ENCODE peak calls at places on chromosome 6, in six cellular contexts. S, G, H, A, T and D are unnamed samples.

GRCh38 chr6:45467853-45468252 is 90.1 kb upstream of the SUPT3H start:
- DNase-seq in T (no peak), A (no peak), G (no peak), S (no peak), H (no peak), D (no peak)

GRCh38 chr6:22146581-22147468 is 150.0 kb downstream of the PRL start:
- DNase-seq in H (no peak), A (no peak), G (peak), T (peak), S (no peak), D (peak)

GRCh38 chr6:106283476-106283875 is 42.1 kb downstream of the ATG5 start:
- DNase-seq in A (no peak), H (no peak), S (no peak), T (no peak), G (no peak), D (no peak)

GRCh38 chr6:20991910-20992309 is 457.7 kb downstream of the CDKAL1 start:
- DNase-seq in H (no peak), S (no peak), A (no peak), G (peak), T (no peak), D (no peak)

GRCh38 chr6:111129003-111129402 is 41.7 kb downstream of the SLC16A10 start:
- DNase-seq in H (no peak), A (no peak), G (peak), T (no peak), S (no peak), D (no peak)

GRCh38 chr6:169249057-169249456 is 4.6 kb downstream of the THBS2 start:
- DNase-seq in S (no peak), A (no peak), T (no peak), H (peak), G (no peak), D (no peak)

GRCh38 chr6:52904562-52905279 is 4.8 kb downstream of the GSTA3 start:
- DNase-seq in H (no peak), G (peak), S (no peak), A (no peak), T (no peak), D (no peak)

GRCh38 chr6:150485559-150486517 is 113.8 kb upstream of the PLEKHG1 start:
- DNase-seq in T (no peak), A (no peak), G (peak), H (no peak), S (no peak), D (no peak)

GRCh38 chr6:43947860-43948259 is 177.8 kb downstream of the VEGFA start:
- DNase-seq in A (no peak), S (no peak), T (no peak), G (no peak), H (no peak), D (no peak)

GRCh38 chr6:110688661-110689268 is 126.5 kb downstream of the CDK19 start:
- DNase-seq in A (peak), H (no peak), G (no peak), S (no peak), T (no peak), D (no peak)

GRCh38 chr6:7124631-7125030 is 16.9 kb downstream of the RREB1 start:
- DNase-seq in S (no peak), T (no peak), G (no peak), H (no peak), A (no peak), D (peak)

GRCh38 chr6:29424168-29424567 is 9.4 kb downstream of the OR12D1 start:
- DNase-seq in S (no peak), H (no peak), G (no peak), A (no peak), T (no peak), D (no peak)

GRCh38 chr6:164167873-164168405 is 753.4 kb downstream of the QKI start:
- DNase-seq in H (no peak), S (no peak), A (no peak), G (no peak), T (no peak), D (no peak)

GRCh38 chr6:161137839-161138544 is 135.9 kb downstream of the AGPAT4 start:
- DNase-seq in G (no peak), S (no peak), H (no peak), T (no peak), A (no peak), D (peak)

GRCh38 chr6:154500769-154501171 is 9.7 kb downstream of the CNKSR3 start:
- DNase-seq in S (no peak), H (no peak), G (peak), A (no peak), T (no peak), D (no peak)

GRCh38 chr6:37456816-37457560 is 24.0 kb downstream of the CMTR1 start:
- DNase-seq in A (no peak), T (no peak), G (peak), S (peak), H (no peak), D (peak)

GRCh38 chr6:53043626-53044025 is 21.6 kb upstream of the FBXO9 start:
- DNase-seq in T (no peak), G (peak), H (no peak), S (no peak), A (no peak), D (no peak)

GRCh38 chr6:17311595-17312311 is 30.6 kb downstream of the RBM24 start:
- DNase-seq in T (no peak), A (no peak), H (no peak), G (peak), S (no peak), D (no peak)

GRCh38 chr6:129434091-129434490 is 275.9 kb downstream of the ARHGAP18 start:
- DNase-seq in H (no peak), A (no peak), S (no peak), G (no peak), T (no peak), D (no peak)

DNA sequence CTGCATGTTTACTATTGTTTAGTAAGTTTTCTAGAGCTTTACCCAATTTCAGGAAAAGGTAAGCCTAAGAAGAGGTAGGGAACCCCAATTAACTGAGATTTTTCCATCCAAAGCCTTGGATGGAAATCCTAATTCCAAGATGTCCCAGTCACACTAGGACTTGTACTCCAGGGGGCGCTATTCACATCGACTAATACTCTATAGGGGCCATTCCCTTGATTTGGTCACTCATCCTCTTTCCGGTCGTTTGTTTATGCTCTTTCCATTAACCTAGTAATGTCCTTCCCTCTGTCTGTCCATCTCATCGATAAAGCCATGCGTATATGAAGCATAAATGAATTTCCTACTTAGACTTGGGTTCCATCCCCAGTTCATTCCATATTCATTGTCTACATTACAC is 80.8 kb upstream of the FUCA2 start:
- DNase-seq in T (no peak), G (no peak), H (no peak), A (no peak), S (no peak), D (no peak)
- TF ChIP-seq CTCF in T (peak), G (peak), H (no peak), A (peak), S (peak), D (peak)

GRCh38 chr6:31905041-31905440 is 3.2 kb upstream of the ZBTB12 start:
- DNase-seq in G (no peak), H (no peak), A (no peak), S (no peak), T (no peak), D (no peak)

GRCh38 chr6:31901953-31902643 is at the start of gene ZBTB12:
- DNase-seq in T (peak), H (peak), A (peak), G (peak), S (peak), D (peak)

GRCh38 chr6:31906122-31906521 is 4.2 kb upstream of the ZBTB12 start:
- DNase-seq in A (no peak), G (no peak), S (no peak), T (no peak), H (no peak), D (no peak)

GRCh38 chr6:31901415-31901952 is 402 bp downstream of the ZBTB12 start:
- DNase-seq in T (peak), S (peak), H (peak), G (peak), A (peak), D (no peak)

GRCh38 chr6:31903957-31904356 is 2.1 kb upstream of the ZBTB12 start:
- DNase-seq in T (no peak), A (no peak), G (peak), H (no peak), S (no peak), D (no peak)
- H3K27ac ChIP-seq in T (no peak), A (peak), G (no peak), H (no peak), S (no peak), D (no peak)

DNA sequence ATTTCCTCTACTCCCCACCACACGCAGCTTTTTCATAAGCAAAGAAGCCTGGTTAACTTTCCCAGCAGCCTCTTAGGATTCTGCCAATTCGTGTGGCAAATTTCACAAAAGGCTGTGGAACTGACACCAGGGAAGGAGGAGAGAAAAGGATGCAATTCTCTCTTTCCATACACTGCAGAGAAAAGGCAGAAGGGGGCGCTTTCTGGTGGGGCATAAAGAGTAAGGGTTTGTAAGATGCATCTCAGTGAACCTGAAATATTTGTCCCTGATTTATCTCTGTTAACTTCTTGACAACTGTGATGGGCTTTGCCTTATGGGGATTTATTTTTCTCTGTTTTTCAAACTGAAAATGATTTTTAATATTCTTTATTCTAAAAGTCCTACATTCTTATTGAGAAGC is 45.5 kb upstream of the GLP1R start:
- DNase-seq in T (no peak), G (peak), A (no peak), H (no peak), S (no peak), D (no peak)
- TF ChIP-seq CTCF in T (no peak), G (peak), A (no peak), H (no peak), S (no peak), D (peak)

GRCh38 chr6:5175635-5176034 is 85.1 kb downstream of the LYRM4 start:
- DNase-seq in T (no peak), G (no peak), S (no peak), H (no peak), A (no peak), D (no peak)
- H3K27ac ChIP-seq in T (peak), G (no peak), S (no peak), H (no peak), A (no peak), D (no peak)

DNA sequence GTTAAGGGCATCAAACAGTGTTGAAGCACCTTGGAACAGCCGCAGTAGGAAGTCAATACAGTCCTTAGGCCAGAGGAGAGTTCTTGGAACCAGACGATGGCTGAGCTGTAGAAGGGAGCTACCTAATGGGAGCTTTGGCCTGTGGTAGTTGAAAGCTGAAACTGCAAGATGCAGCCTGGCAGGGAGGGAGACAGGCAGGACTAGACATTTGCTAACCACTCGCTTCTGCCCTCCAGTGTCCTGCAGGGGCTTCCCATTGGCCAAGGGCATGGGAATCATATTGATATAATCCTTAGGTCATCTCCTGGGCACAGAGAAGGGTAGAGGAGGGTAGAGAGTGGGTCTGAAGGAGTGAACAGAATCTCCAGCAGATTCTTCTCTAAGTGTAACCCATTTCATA is 60.4 kb downstream of the TPD52L1 start:
- DNase-seq in S (no peak), T (no peak), G (no peak), H (no peak), A (no peak), D (no peak)
- TF ChIP-seq CTCF in S (no peak), T (no peak), G (no peak), H (no peak), A (no peak), D (no peak)